ENCODE peak calls at places on chromosome 1, in four cellular contexts. O is dorsolateral prefrontal cortex, V is pancreas, M is sigmoid colon. N is an unnamed sample.

GRCh38 chr1:192564099-192564498 is 11.5 kb upstream of the RGS1 start:
- DNase-seq in O (no peak), V (no peak), M (no peak), N (no peak)

GRCh38 chr1:63322248-63322943 is at the start of gene FOXD3:
- DNase-seq in O (no peak), V (peak), M (peak), N (no peak)

GRCh38 chr1:111402083-111402482 is 25.5 kb downstream of the OVGP1 start:
- DNase-seq in O (no peak), V (no peak), M (no peak), N (no peak)

GRCh38 chr1:5514519-5515183 is 477.6 kb downstream of the NPHP4 start:
- DNase-seq in O (no peak), V (peak), M (no peak), N (no peak)

GRCh38 chr1:233081686-233082085 is 131.3 kb downstream of the NTPCR start:
- DNase-seq in O (no peak), V (no peak), M (no peak), N (no peak)

GRCh38 chr1:95742591-95743089 is 508.6 kb downstream of the RWDD3 start:
- DNase-seq in O (no peak), V (no peak), M (no peak), N (no peak)

GRCh38 chr1:24286246-24287010 is 32.7 kb upstream of the GRHL3 start:
- DNase-seq in O (no peak), V (no peak), M (no peak), N (no peak)

GRCh38 chr1:204065174-204065985 is 7.5 kb upstream of the SOX13 start:
- DNase-seq in O (no peak), V (no peak), M (peak), N (peak)

GRCh38 chr1:25232866-25233784 is 823 bp upstream of the SYF2 start:
- DNase-seq in O (peak), V (peak), M (peak), N (peak)

GRCh38 chr1:244067893-244068292 is 16.8 kb downstream of the ZBTB18 start:
- DNase-seq in O (no peak), V (no peak), M (no peak), N (no peak)

GRCh38 chr1:206447792-206448191 is 22.5 kb upstream of the IKBKE start:
- DNase-seq in O (no peak), V (no peak), M (no peak), N (no peak)

GRCh38 chr1:54271341-54271740 is 71.4 kb downstream of the MRPL37 start:
- DNase-seq in O (no peak), V (no peak), M (no peak), N (no peak)

GRCh38 chr1:184958554-184959353 is 15.6 kb downstream of the NIBAN1 start:
- DNase-seq in O (no peak), V (no peak), M (no peak), N (no peak)

GRCh38 chr1:41366428-41367101 is 5.3 kb downstream of the FOXO6 start:
- DNase-seq in O (no peak), V (no peak), M (no peak), N (no peak)

GRCh38 chr1:179365342-179366092 is at the start of gene AXDND1:
- DNase-seq in O (peak), V (peak), M (peak), N (peak)

GRCh38 chr1:202007703-202008489 is 2.5 kb upstream of the ELF3 start:
- DNase-seq in O (no peak), V (peak), M (no peak), N (no peak)

GRCh38 chr1:239387304-239388231 is 1.2 kb downstream of the CHRM3 start:
- DNase-seq in O (no peak), V (peak), M (no peak), N (no peak)

GRCh38 chr1:212257157-212257556 is 28.1 kb upstream of the PPP2R5A start:
- DNase-seq in O (no peak), V (no peak), M (no peak), N (no peak)
- H3K27ac ChIP-seq in O (no peak), V (no peak), M (no peak), N (no peak)

DNA sequence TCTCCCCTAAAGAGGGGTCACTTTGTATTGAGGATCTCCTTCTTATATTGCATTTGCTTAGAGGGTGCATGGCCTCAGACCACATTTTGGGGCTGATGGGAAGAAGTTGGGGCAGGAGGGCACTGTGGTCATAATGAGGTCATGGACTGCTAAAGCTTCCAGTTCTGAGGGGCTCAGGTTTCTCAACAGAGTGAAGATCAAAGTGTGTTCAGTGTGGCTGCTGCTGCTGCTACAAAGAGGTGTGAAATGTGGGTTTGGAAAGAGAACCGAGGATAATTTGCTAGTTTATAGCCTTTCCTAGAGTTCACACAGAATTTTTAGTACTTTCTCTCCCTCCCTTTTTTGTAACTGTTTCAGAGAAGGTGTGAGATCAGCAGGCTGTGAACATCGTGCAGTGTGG is 73.3 kb downstream of the CACNA1E start:
- DNase-seq in O (no peak), V (no peak), M (no peak), N (no peak)
- H3K27ac ChIP-seq in O (no peak), V (no peak), M (no peak), N (peak)

GRCh38 chr1:150376110-150376509 is 12.2 kb downstream of the RPRD2 start:
- DNase-seq in O (no peak), V (no peak), M (no peak), N (no peak)
- H3K27ac ChIP-seq in O (peak), V (no peak), M (no peak), N (no peak)

GRCh38 chr1:154418898-154419619 is 13.9 kb downstream of the IL6R start:
- DNase-seq in O (no peak), V (no peak), M (no peak), N (no peak)

GRCh38 chr1:154417338-154417608 is 12.1 kb downstream of the IL6R start:
- DNase-seq in O (no peak), V (no peak), M (no peak), N (no peak)

GRCh38 chr1:154416496-154417337 is 11.6 kb downstream of the IL6R start:
- DNase-seq in O (no peak), V (no peak), M (no peak), N (no peak)

GRCh38 chr1:154419620-154420020 is 14.5 kb downstream of the IL6R start:
- DNase-seq in O (peak), V (peak), M (peak), N (peak)

DNA sequence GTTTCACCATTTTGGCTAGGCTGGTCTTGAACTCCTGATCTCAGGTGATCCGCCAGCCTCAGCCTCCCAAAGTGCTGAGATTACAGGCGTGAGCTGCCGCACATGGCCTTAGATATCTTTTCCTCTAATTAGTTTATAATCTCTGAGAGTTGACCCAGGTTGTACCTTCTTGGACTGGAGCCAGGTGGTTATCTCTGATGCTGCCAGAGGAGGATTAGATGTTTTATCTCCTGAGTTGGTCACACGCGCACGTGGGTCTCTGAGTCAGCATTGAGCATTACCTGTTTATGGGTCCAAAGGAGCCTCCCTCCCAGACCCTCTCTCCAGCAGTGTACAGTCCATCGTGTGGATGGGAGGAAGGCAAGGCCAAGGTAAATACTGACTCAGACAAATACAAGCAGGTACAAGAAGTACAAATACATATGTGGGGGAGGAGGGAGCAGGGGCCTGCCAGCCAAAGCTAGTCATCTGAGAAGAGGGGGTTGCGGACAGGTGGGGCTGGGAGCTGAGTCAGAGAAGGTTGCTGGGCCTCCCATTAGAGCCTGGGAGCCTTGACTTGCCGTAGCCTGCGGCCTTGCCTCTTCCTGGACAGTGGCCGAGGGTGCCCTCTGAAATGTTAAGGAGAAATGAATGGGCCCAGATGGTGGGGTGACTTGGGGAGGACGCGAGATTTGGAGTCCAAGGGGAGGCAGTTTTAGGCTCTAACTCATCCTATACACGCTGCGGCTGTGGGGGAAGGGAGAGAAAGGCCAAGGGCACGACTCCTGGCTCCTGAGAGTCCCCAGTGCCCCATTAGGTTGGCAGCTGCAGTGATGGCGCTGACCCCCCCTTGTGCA is 13.1 kb downstream of the IL6R start:
- DNase-seq in O (no peak), V (peak), M (no peak), N (no peak)
- H3K27ac ChIP-seq in O (peak), V (peak), M (peak), N (peak)

GRCh38 chr1:90922996-90923395 is 98.8 kb downstream of the ZNF644 start:
- DNase-seq in O (no peak), V (no peak), M (no peak), N (no peak)

GRCh38 chr1:90919190-90919719 is 102.6 kb downstream of the ZNF644 start:
- DNase-seq in O (no peak), V (no peak), M (no peak), N (no peak)

GRCh38 chr1:90924982-90925381 is 96.9 kb downstream of the ZNF644 start:
- DNase-seq in O (no peak), V (no peak), M (no peak), N (no peak)

GRCh38 chr1:90922202-90922601 is 99.6 kb downstream of the ZNF644 start:
- DNase-seq in O (no peak), V (no peak), M (no peak), N (no peak)

DNA sequence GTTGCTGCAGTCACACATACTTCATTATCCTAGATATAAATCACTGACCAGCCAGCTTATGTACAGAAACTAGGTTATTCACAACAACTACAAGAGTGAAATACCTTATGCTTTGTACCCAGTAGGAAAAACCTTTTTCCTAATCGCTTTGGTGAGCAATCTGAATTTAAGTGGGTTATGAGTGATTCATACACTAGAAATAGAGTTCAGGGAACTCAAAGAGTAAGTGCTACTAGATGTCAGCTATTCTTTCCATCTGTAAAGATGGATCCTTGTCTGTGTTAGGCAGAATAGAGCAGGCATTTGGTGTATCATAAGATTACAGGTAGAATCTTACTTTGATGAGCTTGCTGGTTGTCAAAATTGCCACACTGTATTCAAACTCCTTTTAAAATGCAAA is 101.9 kb downstream of the ZNF644 start:
- DNase-seq in O (no peak), V (no peak), M (no peak), N (no peak)
- H3K27ac ChIP-seq in O (no peak), V (no peak), M (no peak), N (no peak)

N was measured in caudate nucleus.